ENCODE peak calls at places on chromosomes 13 and 19, in six cellular contexts. One of them, this sample, is unnamed.

GRCh38 chr13:20654156-20654555 is 49.3 kb upstream of the IL17D start:
- DNase-seq in RPMI7951: no peak
- DNase-seq in germinal center: no peak
- DNase-seq in stimulated activated CD4-positive, alpha-beta T cell treated with anti-CD3 and anti-CD28 coated beads, Interleukin-2, amount 100 ng/mL, for 24 hours: no peak
- DNase-seq in AG04450: no peak
- DNase-seq in T follicular helper cell: no peak
- DNase-seq in this sample: no peak

GRCh38 chr19:7665076-7665475 is 3.8 kb upstream of the RETN start:
- DNase-seq in germinal center: no peak
- DNase-seq in AG04450: peak
- DNase-seq in T follicular helper cell: no peak
- DNase-seq in stimulated activated CD4-positive, alpha-beta T cell treated with anti-CD3 and anti-CD28 coated beads, Interleukin-2, amount 100 ng/mL, for 24 hours: no peak
- DNase-seq in RPMI7951: no peak
- DNase-seq in this sample: peak

GRCh38 chr19:46192990-46193650 is 36.4 kb upstream of the IGFL1 start:
- DNase-seq in stimulated activated CD4-positive, alpha-beta T cell treated with anti-CD3 and anti-CD28 coated beads, Interleukin-2, amount 100 ng/mL, for 24 hours: no peak
- DNase-seq in T follicular helper cell: no peak
- DNase-seq in AG04450: no peak
- DNase-seq in RPMI7951: peak
- DNase-seq in germinal center: no peak
- DNase-seq in this sample: no peak

GRCh38 chr19:778910-779653 is 18.2 kb upstream of the PTBP1 start:
- DNase-seq in germinal center: no peak
- DNase-seq in T follicular helper cell: no peak
- DNase-seq in AG04450: peak
- DNase-seq in RPMI7951: peak
- DNase-seq in stimulated activated CD4-positive, alpha-beta T cell treated with anti-CD3 and anti-CD28 coated beads, Interleukin-2, amount 100 ng/mL, for 24 hours: no peak
- DNase-seq in this sample: peak

GRCh38 chr19:19531951-19532805 is 3.5 kb downstream of the YJEFN3 start:
- DNase-seq in germinal center: peak
- DNase-seq in stimulated activated CD4-positive, alpha-beta T cell treated with anti-CD3 and anti-CD28 coated beads, Interleukin-2, amount 100 ng/mL, for 24 hours: peak
- DNase-seq in AG04450: no peak
- DNase-seq in RPMI7951: peak
- DNase-seq in T follicular helper cell: peak
- DNase-seq in this sample: peak

GRCh38 chr19:18006895-18007604 is 920 bp upstream of the ARRDC2 start:
- DNase-seq in T follicular helper cell: peak
- DNase-seq in stimulated activated CD4-positive, alpha-beta T cell treated with anti-CD3 and anti-CD28 coated beads, Interleukin-2, amount 100 ng/mL, for 24 hours: peak
- DNase-seq in RPMI7951: peak
- DNase-seq in AG04450: no peak
- DNase-seq in germinal center: peak
- DNase-seq in this sample: peak

GRCh38 chr19:34044011-34044410 is 128.3 kb upstream of the LSM14A start:
- DNase-seq in T follicular helper cell: no peak
- DNase-seq in RPMI7951: no peak
- DNase-seq in AG04450: no peak
- DNase-seq in stimulated activated CD4-positive, alpha-beta T cell treated with anti-CD3 and anti-CD28 coated beads, Interleukin-2, amount 100 ng/mL, for 24 hours: no peak
- DNase-seq in germinal center: no peak
- DNase-seq in this sample: no peak

GRCh38 chr19:52535831-52536800 is 8.6 kb downstream of the ZNF808 start:
- DNase-seq in RPMI7951: peak
- DNase-seq in AG04450: peak
- DNase-seq in germinal center: peak
- DNase-seq in stimulated activated CD4-positive, alpha-beta T cell treated with anti-CD3 and anti-CD28 coated beads, Interleukin-2, amount 100 ng/mL, for 24 hours: peak
- DNase-seq in T follicular helper cell: peak
- DNase-seq in this sample: no peak

GRCh38 chr19:8413593-8413923 is 453 bp downstream of the MARCHF2 start:
- DNase-seq in stimulated activated CD4-positive, alpha-beta T cell treated with anti-CD3 and anti-CD28 coated beads, Interleukin-2, amount 100 ng/mL, for 24 hours: no peak
- DNase-seq in RPMI7951: no peak
- DNase-seq in AG04450: no peak
- DNase-seq in germinal center: no peak
- DNase-seq in T follicular helper cell: no peak
- DNase-seq in this sample: no peak

GRCh38 chr19:35715981-35716734 is 1.6 kb upstream of the KMT2B start:
- DNase-seq in T follicular helper cell: no peak
- DNase-seq in stimulated activated CD4-positive, alpha-beta T cell treated with anti-CD3 and anti-CD28 coated beads, Interleukin-2, amount 100 ng/mL, for 24 hours: no peak
- DNase-seq in RPMI7951: no peak
- DNase-seq in AG04450: no peak
- DNase-seq in germinal center: no peak
- DNase-seq in this sample: no peak